ENCODE peak calls at places on chromosomes 4 and X, in seven cellular contexts. V is IMR-90; U is ascending aorta; G is right atrium auricular region; W is A549; Y is naive thymus-derived CD4-positive, alpha-beta T cell; N is CD4-positive, alpha-beta memory T cell. Z is an unnamed sample. For H3K4me1 and H3K9me3, the result is how much of the 10 kb centered on the place peaks cover.

GRCh38 chrX:39196192-39197102 is 395.2 kb downstream of the MID1IP1 start:
- DNase-seq in V (peak), U (no peak), G (no peak), W (no peak), Y (no peak), N (peak), Z (peak)

GRCh38 chrX:118239471-118239870 is 106.4 kb upstream of the WDR44 start:
- DNase-seq in V (peak), U (no peak), G (no peak), W (no peak), Y (no peak), N (no peak), Z (no peak)

GRCh38 chr4:129747756-129748155 is 651.8 kb downstream of the C4orf33 start:
- DNase-seq in V (no peak), U (no peak), G (no peak), W (no peak), Y (no peak), N (no peak), Z (no peak)

GRCh38 chr4:86547140-86547539 is 47.0 kb upstream of the PTPN13 start:
- DNase-seq in V (no peak), U (no peak), G (no peak), W (no peak), Y (no peak), N (no peak), Z (no peak)

GRCh38 chrX:17860179-17860780 is 818 bp downstream of the RAI2 start:
- DNase-seq in V (no peak), U (no peak), G (no peak), W (no peak), Y (no peak), N (no peak), Z (no peak)

GRCh38 chr4:122602277-122603142 is 18.4 kb downstream of the IL21 start:
- DNase-seq in V (peak), U (no peak), G (no peak), W (peak), Y (no peak), N (peak), Z (peak)

GRCh38 chr4:69617083-69617694 is 22.3 kb downstream of the UGT2A2 start:
- DNase-seq in V (peak), U (no peak), G (no peak), W (peak), Y (no peak), N (no peak), Z (peak)

GRCh38 chrX:134180566-134180965 is 56.4 kb upstream of the CCDC160 start:
- DNase-seq in V (no peak), U (no peak), G (no peak), W (no peak), Y (no peak), N (no peak), Z (no peak)

GRCh38 chr4:6963139-6963611 is 53.5 kb downstream of the TBC1D14 start:
- DNase-seq in V (peak), U (no peak), G (peak), W (no peak), Y (no peak), N (no peak), Z (no peak)

GRCh38 chr4:111492501-111492900 is 652.8 kb upstream of the FAM241A start:
- DNase-seq in V (no peak), U (no peak), G (no peak), W (no peak), Y (no peak), N (no peak), Z (no peak)

GRCh38 chrX:38150993-38151392 is 69.7 kb downstream of the SRPX start:
- DNase-seq in V (no peak), U (no peak), G (no peak), W (no peak), Y (no peak), N (no peak), Z (no peak)

GRCh38 chr4:168550071-168550766 is 53.4 kb downstream of the PALLD start:
- DNase-seq in V (peak), U (no peak), G (no peak), W (no peak), Y (no peak), N (no peak), Z (peak)

GRCh38 chr4:158710814-158711213 is 12.4 kb downstream of the PPID start:
- DNase-seq in V (peak), U (no peak), G (no peak), W (peak), Y (no peak), N (no peak), Z (peak)

GRCh38 chr4:38308728-38309315 is 348.6 kb downstream of the PTTG2 start:
- DNase-seq in V (peak), U (no peak), G (no peak), W (no peak), Y (no peak), N (no peak), Z (no peak)

GRCh38 chrX:25005034-25005381 is 10.8 kb downstream of the ARX start:
- DNase-seq in V (no peak), U (no peak), G (no peak), W (no peak), Y (no peak), N (no peak), Z (no peak)

GRCh38 chrX:140724337-140725105 is 15.0 kb downstream of the LINC00632 start:
- DNase-seq in V (no peak), U (no peak), G (no peak), W (no peak), Y (no peak), N (no peak), Z (no peak)

GRCh38 chrX:6904178-6904577 is 243.3 kb upstream of the STS start:
- DNase-seq in V (no peak), U (no peak), G (no peak), W (no peak), Y (no peak), N (no peak), Z (no peak)

GRCh38 chr4:2817701-2818350 is 24.9 kb downstream of the SH3BP2 start:
- DNase-seq in V (no peak), U (no peak), G (no peak), W (no peak), Y (no peak), N (no peak), Z (peak)

GRCh38 chr4:85901500-85901899 is 426.6 kb downstream of the ARHGAP24 start:
- DNase-seq in V (peak), U (no peak), G (no peak), W (peak), Y (no peak), N (no peak), Z (no peak)

GRCh38 chr4:9765091-9765490 is 16.3 kb upstream of the DRD5 start:
- DNase-seq in V (peak), U (no peak), G (no peak), W (peak), Y (no peak), N (no peak), Z (peak)

GRCh38 chrX:30364229-30364628 is 55.0 kb upstream of the NR0B1 start:
- DNase-seq in V (no peak), U (no peak), G (no peak), W (no peak), Y (no peak), N (no peak), Z (no peak)

GRCh38 chr4:185488650-185489049 is 17.1 kb upstream of the CCDC110 start:
- DNase-seq in V (no peak), U (no peak), G (no peak), W (no peak), Y (no peak), N (no peak), Z (no peak)
- H3K4me1 ChIP-seq in V (under half), U (under half), G (under half), W (under half), Y (under half), N (under half), Z (under half)

DNA sequence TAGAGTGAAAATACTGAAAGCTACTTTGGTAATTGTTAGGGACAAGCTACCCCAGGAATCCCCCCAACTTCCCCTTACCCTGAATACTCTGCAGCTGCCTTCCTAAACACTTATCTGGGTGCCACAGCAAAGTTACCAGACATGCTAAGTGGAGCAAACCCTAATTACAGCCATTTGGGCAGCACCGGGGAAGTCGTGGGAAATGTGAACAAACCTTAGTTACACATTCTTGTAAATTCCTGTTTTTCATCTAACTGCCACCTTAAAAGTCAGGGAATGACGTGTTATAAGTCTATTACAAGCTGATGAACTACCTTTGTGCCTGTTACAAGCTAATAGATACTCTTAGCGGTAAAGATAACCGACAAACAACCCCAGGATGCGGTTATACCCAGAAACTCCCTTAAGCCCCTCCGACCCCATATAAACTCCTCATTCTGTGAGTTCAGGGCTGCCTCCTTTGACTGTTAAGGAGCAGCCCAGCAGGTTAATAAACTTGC is 66.0 kb upstream of the PLAC8 start:
- DNase-seq in V (no peak), U (no peak), G (no peak), W (no peak), Y (no peak), N (no peak), Z (no peak)
- H3K27ac ChIP-seq in V (no peak), U (no peak), G (no peak), W (no peak), Y (no peak), N (no peak), Z (no peak)

GRCh38 chr4:128440923-128441322 is 153.3 kb upstream of the PGRMC2 start:
- DNase-seq in V (no peak), U (no peak), G (no peak), W (no peak), Y (no peak), N (no peak), Z (no peak)
- H3K9me3 ChIP-seq in V (under half), U (under half), G (under half), W (under half), Y (under half), N (under half), Z (under half)

DNA sequence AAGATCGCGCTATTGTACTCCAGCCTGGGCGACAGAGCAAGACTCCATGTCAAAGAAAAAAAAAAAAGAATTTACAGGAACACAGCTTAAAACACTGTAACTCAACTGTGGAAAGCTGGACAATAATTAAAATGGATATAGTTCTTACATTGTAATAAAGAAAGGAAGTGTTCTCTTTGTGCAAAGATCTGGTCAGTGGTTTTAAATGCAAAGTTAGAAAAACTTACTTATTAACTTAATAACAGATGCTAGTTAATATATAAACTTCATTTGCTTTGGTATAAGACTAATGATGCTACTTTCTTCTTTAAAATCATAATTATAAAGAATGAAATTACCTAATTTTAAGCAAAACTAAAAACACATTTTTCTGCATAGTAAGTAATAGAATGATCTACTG is 2024.1 kb upstream of the TENM3 start:
- DNase-seq in V (no peak), U (no peak), G (no peak), W (no peak), Y (no peak), N (no peak), Z (no peak)
- H3K4me1 ChIP-seq in V (under half), U (under half), G (under half), W (under half), Y (under half), N (under half), Z (under half)

DNA sequence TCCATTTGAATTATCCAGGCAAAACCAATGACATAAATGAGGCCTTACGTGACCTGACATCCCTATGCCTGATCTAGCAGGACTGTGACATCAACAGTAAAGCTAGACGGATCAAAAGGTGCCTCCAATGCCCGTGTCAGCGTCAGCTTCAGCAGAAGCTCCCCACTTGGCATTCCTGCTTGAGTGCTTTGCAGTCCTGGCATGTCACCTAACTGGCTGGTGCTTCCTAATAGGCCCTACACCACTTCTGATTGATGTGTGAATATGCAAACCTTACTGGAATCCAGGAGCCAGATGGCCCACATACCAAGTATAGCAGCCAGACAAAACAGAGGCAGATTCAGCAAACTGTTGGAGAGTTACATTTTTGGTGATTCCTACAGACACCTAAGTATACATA is 224.2 kb downstream of the DMD start:
- DNase-seq in V (no peak), U (no peak), G (no peak), W (no peak), Y (no peak), N (no peak), Z (no peak)
- H3K27ac ChIP-seq in V (no peak), U (no peak), G (peak), W (no peak), Y (no peak), N (no peak), Z (no peak)

Z was measured in A673.